ENCODE peak calls at places on chromosomes 5 and 9, in six cellular contexts. One of them, this sample, is unnamed.
A peak's percentile ranks its signal among the peaks of the same experiment; 100 is the strongest.

GRCh38 chr9:83538172-83538889 is at the start of gene FRMD3:
- DNase-seq in right atrium auricular region: peak; percentile 73
- DNase-seq in cardiac muscle cell: peak; percentile 78
- DNase-seq in SIG-M5: peak; percentile 16
- DNase-seq in activated CD4-positive, alpha-beta T cell treated with anti-CD3 and anti-CD28 coated beads for 4 hours: no peak
- DNase-seq in SHP77: peak; percentile 30
- DNase-seq in this sample: no peak

GRCh38 chr5:33400675-33401074 is 40.1 kb upstream of the TARS1 start:
- DNase-seq in right atrium auricular region: no peak
- DNase-seq in cardiac muscle cell: no peak
- DNase-seq in SIG-M5: no peak
- DNase-seq in activated CD4-positive, alpha-beta T cell treated with anti-CD3 and anti-CD28 coated beads for 4 hours: no peak
- DNase-seq in SHP77: no peak
- DNase-seq in this sample: no peak

GRCh38 chr9:5628183-5628529 is 751 bp upstream of the RIC1 start:
- DNase-seq in right atrium auricular region: no peak
- DNase-seq in cardiac muscle cell: no peak
- DNase-seq in SIG-M5: no peak
- DNase-seq in activated CD4-positive, alpha-beta T cell treated with anti-CD3 and anti-CD28 coated beads for 4 hours: no peak
- DNase-seq in SHP77: no peak
- DNase-seq in this sample: no peak

GRCh38 chr9:98158071-98158791 is 34.2 kb downstream of the CORO2A start:
- DNase-seq in right atrium auricular region: no peak
- DNase-seq in cardiac muscle cell: no peak
- DNase-seq in SIG-M5: no peak
- DNase-seq in activated CD4-positive, alpha-beta T cell treated with anti-CD3 and anti-CD28 coated beads for 4 hours: no peak
- DNase-seq in SHP77: peak; percentile 89
- DNase-seq in this sample: no peak

GRCh38 chr5:140181002-140181483 is 6.1 kb downstream of the CYSTM1 start:
- DNase-seq in right atrium auricular region: no peak
- DNase-seq in cardiac muscle cell: no peak
- DNase-seq in SIG-M5: no peak
- DNase-seq in activated CD4-positive, alpha-beta T cell treated with anti-CD3 and anti-CD28 coated beads for 4 hours: no peak
- DNase-seq in SHP77: no peak
- DNase-seq in this sample: no peak

GRCh38 chr5:177958696-177959095 is 37.3 kb downstream of the PROP1 start:
- DNase-seq in right atrium auricular region: no peak
- DNase-seq in cardiac muscle cell: no peak
- DNase-seq in SIG-M5: no peak
- DNase-seq in activated CD4-positive, alpha-beta T cell treated with anti-CD3 and anti-CD28 coated beads for 4 hours: no peak
- DNase-seq in SHP77: no peak
- DNase-seq in this sample: no peak

GRCh38 chr9:86764230-86765039 is 182.9 kb downstream of the GAS1 start:
- DNase-seq in right atrium auricular region: no peak
- DNase-seq in cardiac muscle cell: no peak
- DNase-seq in SIG-M5: no peak
- DNase-seq in activated CD4-positive, alpha-beta T cell treated with anti-CD3 and anti-CD28 coated beads for 4 hours: no peak
- DNase-seq in SHP77: no peak
- DNase-seq in this sample: no peak

GRCh38 chr5:96861044-96861443 is 15.3 kb upstream of the ERAP2 start:
- DNase-seq in right atrium auricular region: no peak
- DNase-seq in cardiac muscle cell: no peak
- DNase-seq in SIG-M5: no peak
- DNase-seq in activated CD4-positive, alpha-beta T cell treated with anti-CD3 and anti-CD28 coated beads for 4 hours: no peak
- DNase-seq in SHP77: no peak
- DNase-seq in this sample: peak; percentile 90

GRCh38 chr5:154756871-154757646 is 1.9 kb downstream of the LARP1 start:
- DNase-seq in right atrium auricular region: no peak
- DNase-seq in cardiac muscle cell: peak; percentile 48
- DNase-seq in SIG-M5: no peak
- DNase-seq in activated CD4-positive, alpha-beta T cell treated with anti-CD3 and anti-CD28 coated beads for 4 hours: peak; percentile 64
- DNase-seq in SHP77: no peak
- DNase-seq in this sample: no peak

GRCh38 chr5:114898602-114899001 is 271.1 kb downstream of the TRIM36 start:
- DNase-seq in right atrium auricular region: no peak
- DNase-seq in cardiac muscle cell: no peak
- DNase-seq in SIG-M5: no peak
- DNase-seq in activated CD4-positive, alpha-beta T cell treated with anti-CD3 and anti-CD28 coated beads for 4 hours: no peak
- DNase-seq in SHP77: no peak
- DNase-seq in this sample: no peak

GRCh38 chr9:35954942-35955546 is 2.9 kb downstream of the OR2S2 start:
- DNase-seq in right atrium auricular region: no peak
- DNase-seq in cardiac muscle cell: peak; percentile 89
- DNase-seq in SIG-M5: no peak
- DNase-seq in activated CD4-positive, alpha-beta T cell treated with anti-CD3 and anti-CD28 coated beads for 4 hours: peak; percentile 45
- DNase-seq in SHP77: no peak
- DNase-seq in this sample: no peak

GRCh38 chr9:76717611-76718010 is 46.6 kb upstream of the PCA3 start:
- DNase-seq in right atrium auricular region: no peak
- DNase-seq in cardiac muscle cell: no peak
- DNase-seq in SIG-M5: no peak
- DNase-seq in activated CD4-positive, alpha-beta T cell treated with anti-CD3 and anti-CD28 coated beads for 4 hours: no peak
- DNase-seq in SHP77: peak; percentile 42
- DNase-seq in this sample: no peak

GRCh38 chr5:54541823-54542783 is 24.5 kb downstream of the SNX18 start:
- DNase-seq in right atrium auricular region: no peak
- DNase-seq in cardiac muscle cell: no peak
- DNase-seq in SIG-M5: no peak
- DNase-seq in activated CD4-positive, alpha-beta T cell treated with anti-CD3 and anti-CD28 coated beads for 4 hours: no peak
- DNase-seq in SHP77: peak; percentile 32
- DNase-seq in this sample: no peak

GRCh38 chr5:25963251-25964008 is 1075.0 kb downstream of the CDH9 start:
- DNase-seq in right atrium auricular region: peak; percentile 66
- DNase-seq in cardiac muscle cell: no peak
- DNase-seq in SIG-M5: no peak
- DNase-seq in activated CD4-positive, alpha-beta T cell treated with anti-CD3 and anti-CD28 coated beads for 4 hours: no peak
- DNase-seq in SHP77: no peak
- DNase-seq in this sample: no peak

GRCh38 chr5:171270136-171270535 is 38.9 kb upstream of the TLX3 start:
- DNase-seq in right atrium auricular region: no peak
- DNase-seq in cardiac muscle cell: peak; percentile 8
- DNase-seq in SIG-M5: no peak
- DNase-seq in activated CD4-positive, alpha-beta T cell treated with anti-CD3 and anti-CD28 coated beads for 4 hours: no peak
- DNase-seq in SHP77: no peak
- DNase-seq in this sample: no peak

GRCh38 chr9:5455181-5455580 is 4.8 kb downstream of the CD274 start:
- DNase-seq in right atrium auricular region: no peak
- DNase-seq in cardiac muscle cell: peak; percentile 51
- DNase-seq in SIG-M5: no peak
- DNase-seq in activated CD4-positive, alpha-beta T cell treated with anti-CD3 and anti-CD28 coated beads for 4 hours: no peak
- DNase-seq in SHP77: no peak
- DNase-seq in this sample: no peak